ENCODE peak calls at places on chromosomes 11 and 22, in five cellular contexts. C is IMR-90, I is H1, H is neuronal stem cell, Y is mesenchymal stem cell. G is an unnamed sample.
A peak's percentile ranks its signal among the peaks of the same experiment; 100 is the strongest.

GRCh38 chr11:39374963-39375698 is 2084.3 kb downstream of the LRRC4C start:
- DNase-seq in H (peak; percentile 3), Y (peak; percentile 22), I (no peak), C (peak; percentile 2), G (no peak)

GRCh38 chr22:28052818-28053217 is 133.8 kb upstream of the PITPNB start:
- DNase-seq in I (no peak), Y (no peak), C (no peak), H (peak; percentile 24), G (no peak)

GRCh38 chr22:50694099-50694498 is 21.5 kb downstream of the SHANK3 start:
- DNase-seq in C (peak; percentile 25), Y (peak; percentile 49), H (no peak), I (no peak), G (no peak)

GRCh38 chr22:25057013-25057881 is 104.7 kb downstream of the KIAA1671 start:
- DNase-seq in H (peak; percentile 67), C (no peak), Y (peak; percentile 45), I (peak; percentile 64), G (peak; percentile 90)

GRCh38 chr22:47376901-47377520 is 614.6 kb downstream of the TBC1D22A start:
- DNase-seq in Y (no peak), I (no peak), H (no peak), C (no peak), G (no peak)

GRCh38 chr11:95134491-95134890 is 44.8 kb downstream of the ENDOD1 start:
- DNase-seq in I (no peak), H (no peak), Y (peak; percentile 64), C (peak; percentile 51), G (no peak)

GRCh38 chr11:59216654-59217640 is 4.2 kb upstream of the MPEG1 start:
- DNase-seq in Y (no peak), H (no peak), I (no peak), C (peak; percentile 67), G (no peak)

GRCh38 chr11:119472186-119472855 is 49.3 kb upstream of the THY1 start:
- DNase-seq in H (no peak), Y (no peak), C (peak; percentile 29), I (no peak), G (peak; percentile 24)

GRCh38 chr11:113540416-113541330 is 65.5 kb upstream of the DRD2 start:
- DNase-seq in C (no peak), Y (no peak), I (peak; percentile 39), H (no peak), G (peak; percentile 77)

GRCh38 chr11:120034176-120034575 is 103.7 kb downstream of the TRIM29 start:
- DNase-seq in Y (no peak), I (no peak), C (no peak), H (no peak), G (no peak)

GRCh38 chr11:32713496-32713895 is 81.0 kb downstream of the CCDC73 start:
- DNase-seq in C (no peak), Y (peak; percentile 3), H (no peak), I (no peak), G (no peak)

GRCh38 chr11:45025716-45026492 is 75.2 kb upstream of the TP53I11 start:
- DNase-seq in H (no peak), C (peak; percentile 22), Y (peak; percentile 23), I (no peak), G (peak; percentile 26)

GRCh38 chr11:2366733-2367132 is 10.4 kb upstream of the CD81 start:
- DNase-seq in Y (no peak), H (no peak), C (no peak), I (no peak), G (no peak)

GRCh38 chr11:69357458-69358397 is 63.8 kb downstream of the MYEOV start:
- DNase-seq in H (no peak), I (no peak), Y (no peak), C (no peak), G (peak; percentile 10)

GRCh38 chr11:121369366-121369765 is 76.8 kb downstream of the SC5D start:
- DNase-seq in Y (no peak), H (no peak), I (no peak), C (no peak), G (no peak)

GRCh38 chr22:27314276-27314807 is 487.2 kb downstream of the MN1 start:
- DNase-seq in Y (no peak), I (no peak), C (no peak), H (no peak), G (no peak)

GRCh38 chr11:115548878-115549528 is 44.8 kb upstream of the CADM1 start:
- DNase-seq in I (peak; percentile 79), Y (no peak), C (no peak), H (no peak), G (peak; percentile 92)

GRCh38 chr11:17922474-17922788 is 90.4 kb downstream of the SERGEF start:
- DNase-seq in H (no peak), I (no peak), Y (no peak), C (no peak), G (no peak)

GRCh38 chr22:25656724-25657123 is 85.3 kb upstream of the MYO18B start:
- DNase-seq in Y (no peak), C (no peak), H (no peak), I (no peak), G (no peak)

GRCh38 chr22:36180928-36181327 is 20.4 kb upstream of the APOL3 start:
- DNase-seq in H (no peak), C (no peak), Y (no peak), I (no peak), G (no peak)

GRCh38 chr22:48090332-48090672 is 1327.9 kb downstream of the TBC1D22A start:
- DNase-seq in Y (no peak), H (no peak), C (no peak), I (no peak), G (no peak)

GRCh38 chr22:29305836-29306174 is 645 bp upstream of the GAS2L1 start:
- DNase-seq in H (no peak), Y (no peak), I (no peak), C (no peak), G (no peak)

GRCh38 chr11:33151411-33151810 is 9.9 kb downstream of the CSTF3 start:
- DNase-seq in C (peak; percentile 13), I (no peak), Y (no peak), H (no peak), G (no peak)

GRCh38 chr11:1868636-1869291 is 15.9 kb downstream of the LSP1 start:
- DNase-seq in C (no peak), H (no peak), Y (no peak), I (no peak), G (no peak)

GRCh38 chr11:10866893-10867331 is 9.1 kb upstream of the ZBED5 start:
- DNase-seq in H (no peak), C (peak; percentile 87), I (no peak), Y (peak; percentile 69), G (no peak)

GRCh38 chr11:41479179-41479578 is 19.7 kb upstream of the LRRC4C start:
- DNase-seq in H (no peak), Y (no peak), C (no peak), I (no peak), G (no peak)

GRCh38 chr11:28666632-28667031 is 558.4 kb downstream of the METTL15 start:
- DNase-seq in Y (no peak), C (no peak), H (no peak), I (no peak), G (no peak)

GRCh38 chr11:46701078-46701654 is 335 bp downstream of the ZNF408 start:
- DNase-seq in H (no peak), Y (no peak), I (no peak), C (no peak), G (no peak)

GRCh38 chr11:34585870-34586654 is 34.8 kb upstream of the EHF start:
- DNase-seq in Y (peak; percentile 56), C (peak; percentile 71), I (no peak), H (peak; percentile 52), G (no peak)

GRCh38 chr11:3860360-3860759 is 4.9 kb downstream of the STIM1 start:
- DNase-seq in C (peak; percentile 41), Y (no peak), I (no peak), H (no peak), G (no peak)

GRCh38 chr22:22408269-22408668 is 100.3 kb downstream of the ZNF280B start:
- DNase-seq in I (no peak), Y (no peak), H (no peak), C (no peak), G (no peak)
- H4K91ac ChIP-seq in I (no peak overlapping the region), Y (no peak overlapping the region), H (no peak overlapping the region), C (no peak overlapping the region), G (no peak overlapping the region)

GRCh38 chr11:73614591-73614990 is 16.7 kb upstream of the FAM168A start:
- DNase-seq in Y (no peak), I (no peak), C (no peak), H (no peak), G (no peak)
- H2BK15ac ChIP-seq in Y (no peak overlapping the region), I (no peak overlapping the region), C (no peak overlapping the region), H (no peak overlapping the region), G (no peak overlapping the region)

GRCh38 chr11:9090488-9091043 is 833 bp downstream of the SCUBE2 start:
- DNase-seq in C (no peak), H (no peak), Y (peak; percentile 21), I (no peak), G (no peak)

GRCh38 chr11:9089061-9089460 is 2.3 kb downstream of the SCUBE2 start:
- DNase-seq in C (no peak), H (no peak), Y (no peak), I (no peak), G (no peak)

GRCh38 chr11:9091044-9091936 is at the start of gene SCUBE2:
- DNase-seq in Y (no peak), C (no peak), I (no peak), H (no peak), G (peak; percentile 45)

GRCh38 chr11:9092085-9092484 is 686 bp upstream of the SCUBE2 start:
- DNase-seq in I (no peak), C (no peak), H (no peak), Y (no peak), G (no peak)

GRCh38 chr11:9089636-9090035 is 1.8 kb downstream of the SCUBE2 start:
- DNase-seq in Y (no peak), C (no peak), I (no peak), H (no peak), G (no peak)
- H4K91ac ChIP-seq in Y (no peak overlapping the region), C (no peak overlapping the region), I (no peak overlapping the region), H (no peak overlapping the region), G (no peak overlapping the region)

DNA sequence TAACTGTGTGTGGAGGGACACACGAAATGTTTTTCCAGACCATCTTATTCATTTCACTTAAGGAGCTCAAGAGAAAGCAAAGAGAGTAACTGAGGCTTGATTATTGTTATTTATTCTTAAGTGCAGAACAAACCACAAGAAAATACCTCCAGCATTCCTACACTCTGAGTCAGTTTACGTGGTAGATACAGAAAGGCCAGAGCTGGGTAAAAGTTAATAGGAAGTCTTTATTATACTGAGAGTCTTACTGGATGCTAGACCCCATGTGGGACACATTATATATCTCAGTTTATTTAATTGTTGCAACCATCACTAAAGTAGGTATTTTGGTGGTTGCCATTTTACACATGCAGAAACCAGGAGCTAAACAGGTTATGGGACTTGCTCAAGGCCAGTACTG is 261.4 kb upstream of the POU2AF2 start:
- DNase-seq in C (peak; percentile 81), H (no peak), I (no peak), Y (peak; percentile 73), G (no peak)
- H2BK15ac ChIP-seq in C (peak overlapping the region; percentile 87), H (no peak overlapping the region), I (no peak overlapping the region), Y (no peak overlapping the region), G (no peak overlapping the region)

G was measured in H9.